ENCODE peak calls at places on chromosomes 12 and 14, in nine cellular contexts. V is H1, C is stomach, F is GM12878, Y is ovary, P is suprapubic skin, T is tibial nerve, O is upper lobe of left lung, M is sigmoid colon. J is an unnamed sample.

GRCh38 chr12:132593521-132593920 is 16.9 kb downstream of the LRCOL1 start:
- DNase-seq in V (no peak), C (no peak), F (no peak), Y (no peak), P (no peak), T (no peak), O (no peak), M (no peak), J (no peak)

GRCh38 chr14:99624971-99625370 is 20.0 kb upstream of the HHIPL1 start:
- DNase-seq in V (no peak), C (peak; percentile 35), F (no peak), Y (no peak), P (no peak), T (no peak), O (no peak), M (no peak), J (no peak)

GRCh38 chr12:127588224-127588623 is 678.7 kb upstream of the TMEM132C start:
- DNase-seq in V (no peak), C (no peak), F (no peak), Y (no peak), P (no peak), T (peak; percentile 17), O (no peak), M (no peak), J (no peak)

GRCh38 chr12:124413401-124413800 is 118.5 kb downstream of the RFLNA start:
- DNase-seq in V (no peak), C (no peak), F (no peak), Y (no peak), P (no peak), T (no peak), O (no peak), M (no peak), J (no peak)

GRCh38 chr12:112381421-112381897 is 772 bp downstream of the HECTD4 start:
- DNase-seq in V (no peak), C (peak; percentile 27), F (no peak), Y (peak; percentile 51), P (peak; percentile 66), T (no peak), O (peak; percentile 26), M (no peak), J (no peak)

GRCh38 chr14:89391123-89391522 is 25.9 kb downstream of the FOXN3 start:
- DNase-seq in V (no peak), C (no peak), F (no peak), Y (no peak), P (no peak), T (no peak), O (no peak), M (peak; percentile 4), J (no peak)

GRCh38 chr12:94318178-94318577 is 141.5 kb downstream of the CEP83 start:
- DNase-seq in V (no peak), C (no peak), F (peak; percentile 31), Y (no peak), P (no peak), T (no peak), O (no peak), M (no peak), J (no peak)

GRCh38 chr14:104425171-104425681 is 154.3 kb upstream of the C14orf180 start:
- DNase-seq in V (no peak), C (no peak), F (no peak), Y (no peak), P (peak; percentile 37), T (no peak), O (no peak), M (peak; percentile 53), J (no peak)

GRCh38 chr14:39303100-39303499 is 69.4 kb downstream of the MIA2 start:
- DNase-seq in V (no peak), C (no peak), F (no peak), Y (no peak), P (no peak), T (no peak), O (no peak), M (no peak), J (no peak)

GRCh38 chr12:100484178-100484886 is 10.7 kb downstream of the NR1H4 start:
- DNase-seq in V (no peak), C (no peak), F (no peak), Y (no peak), P (no peak), T (no peak), O (no peak), M (no peak), J (no peak)

GRCh38 chr12:102167821-102168605 is 29.6 kb downstream of the PMCH start:
- DNase-seq in V (no peak), C (no peak), F (peak; percentile 7), Y (no peak), P (no peak), T (no peak), O (no peak), M (no peak), J (no peak)

GRCh38 chr12:93325855-93326254 is 51.9 kb upstream of the NUDT4 start:
- DNase-seq in V (no peak), C (no peak), F (no peak), Y (no peak), P (no peak), T (no peak), O (no peak), M (no peak), J (no peak)

GRCh38 chr12:26787125-26787495 is 45.9 kb downstream of the ITPR2 start:
- DNase-seq in V (no peak), C (no peak), F (no peak), Y (no peak), P (no peak), T (no peak), O (no peak), M (no peak), J (no peak)

GRCh38 chr12:4817813-4818212 is 91.9 kb upstream of the KCNA1 start:
- DNase-seq in V (no peak), C (no peak), F (no peak), Y (no peak), P (no peak), T (no peak), O (no peak), M (no peak), J (no peak)

GRCh38 chr12:124500232-124501079 is 67.0 kb downstream of the NCOR2 start:
- DNase-seq in V (peak; percentile 64), C (no peak), F (no peak), Y (no peak), P (no peak), T (no peak), O (peak; percentile 37), M (no peak), J (no peak)

GRCh38 chr14:65433646-65434045 is 21.1 kb downstream of the FUT8 start:
- DNase-seq in V (no peak), C (no peak), F (no peak), Y (no peak), P (no peak), T (no peak), O (no peak), M (no peak), J (no peak)

GRCh38 chr12:62787606-62788005 is 147.3 kb downstream of the PPM1H start:
- DNase-seq in V (no peak), C (no peak), F (no peak), Y (no peak), P (no peak), T (no peak), O (no peak), M (no peak), J (peak; percentile 44)

GRCh38 chr14:76876076-76876475 is 49.9 kb downstream of the LRRC74A start:
- DNase-seq in V (peak; percentile 23), C (peak; percentile 67), F (no peak), Y (peak; percentile 64), P (no peak), T (peak; percentile 56), O (peak; percentile 72), M (peak; percentile 82), J (peak; percentile 80)

GRCh38 chr12:43444940-43445564 is 107.0 kb downstream of the ADAMTS20 start:
- DNase-seq in V (no peak), C (peak; percentile 51), F (peak; percentile 4), Y (no peak), P (no peak), T (peak; percentile 53), O (peak; percentile 29), M (no peak), J (peak; percentile 70)

GRCh38 chr12:47715877-47716548 is 9.3 kb downstream of the ENDOU start:
- DNase-seq in V (no peak), C (no peak), F (no peak), Y (peak; percentile 77), P (no peak), T (no peak), O (no peak), M (no peak), J (no peak)
- TF ChIP-seq EP300 in V (no peak), C (no peak), F (no peak), Y (no peak), P (no peak), T (no peak), O (no peak), M (no peak), J (no peak)

DNA sequence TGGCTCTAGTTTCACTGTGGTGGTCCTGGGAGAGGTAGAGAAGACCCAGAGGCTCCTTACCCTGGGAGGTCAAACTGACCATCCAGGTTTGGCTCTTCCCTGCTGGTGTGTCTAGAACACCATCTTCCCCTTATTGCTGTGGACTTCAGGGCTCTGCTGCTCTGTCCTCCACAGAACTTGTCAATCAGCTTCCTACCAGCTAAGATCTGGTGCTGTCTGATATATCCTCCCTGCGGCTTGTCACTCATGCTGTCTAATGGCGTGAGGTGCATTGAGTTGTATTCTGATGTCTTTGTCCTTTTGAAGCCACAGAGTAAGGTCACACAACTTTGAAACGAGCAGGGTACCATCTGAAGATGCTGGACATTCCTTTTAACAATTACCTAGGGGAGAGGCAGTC is 7.2 kb upstream of the C1RL start:
- DNase-seq in V (no peak), C (no peak), F (no peak), Y (peak; percentile 1), P (peak; percentile 15), T (no peak), O (no peak), M (peak; percentile 9), J (no peak)
- TF ChIP-seq EP300 in V (no peak), C (no peak), F (no peak), Y (no peak), P (no peak), T (no peak), O (no peak), M (no peak), J (no peak)

DNA sequence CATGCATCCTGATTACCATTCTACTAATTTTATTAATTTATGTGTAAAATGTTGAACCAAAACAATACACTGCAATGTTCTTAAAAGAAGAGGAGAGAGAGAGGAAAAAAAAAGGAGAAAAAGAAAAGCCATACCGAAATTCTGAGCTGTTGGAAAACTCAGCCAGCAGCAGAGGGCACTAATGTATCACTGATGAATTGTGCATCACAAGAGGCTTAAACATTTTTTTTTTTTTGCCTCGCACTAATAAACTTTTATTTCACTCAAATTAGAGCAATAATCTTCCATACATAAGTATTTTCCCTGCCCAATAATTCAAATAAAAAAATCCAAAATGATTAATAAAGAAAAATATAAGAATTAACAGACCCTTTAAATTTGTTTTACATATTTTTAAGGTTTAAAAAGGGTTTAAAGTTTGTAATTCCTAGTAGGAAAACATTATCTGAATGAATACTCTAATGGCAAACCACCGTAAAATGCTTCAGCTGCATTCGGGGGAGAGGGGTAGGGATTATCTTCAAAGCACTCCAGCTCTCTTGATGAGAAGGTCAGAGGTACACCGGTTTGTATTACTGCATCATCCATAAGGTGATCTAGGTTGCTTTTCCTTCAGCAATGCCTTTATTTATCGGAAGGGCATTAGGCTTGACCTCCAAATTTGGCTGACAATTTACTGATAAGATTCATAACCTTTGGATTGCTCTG is 41.9 kb downstream of the ATP23 start:
- DNase-seq in V (no peak), C (no peak), F (no peak), Y (no peak), P (no peak), T (peak; percentile 17), O (no peak), M (no peak), J (no peak)
- TF ChIP-seq EP300 in V (no peak), C (no peak), F (no peak), Y (no peak), P (no peak), T (no peak), O (no peak), M (no peak), J (no peak)

GRCh38 chr14:79567306-79567705 is 644.0 kb downstream of the DIO2 start:
- DNase-seq in V (no peak), C (no peak), F (no peak), Y (no peak), P (no peak), T (no peak), O (no peak), M (no peak), J (no peak)
- TF ChIP-seq EP300 in V (no peak), C (no peak), F (no peak), Y (no peak), P (no peak), T (no peak), O (no peak), M (no peak), J (no peak)

J was measured in A549.